ENCODE peak calls at places on chromosomes 3 and 15, in seven cellular contexts. One of them, this sample, is unnamed.
A peak's percentile ranks its signal among the peaks of the same experiment; 100 is the strongest.

GRCh38 chr3:41933154-41933676 is 28.7 kb downstream of the ULK4 start:
- DNase-seq in HS-5: peak; percentile 85
- DNase-seq in GM03348: peak; percentile 66
- DNase-seq in T-helper 9 cell: no peak
- DNase-seq in RPMI7951: peak; percentile 34
- DNase-seq in naive thymus-derived CD4-positive, alpha-beta T cell: no peak
- DNase-seq in right cardiac atrium: no peak
- DNase-seq in this sample: no peak

GRCh38 chr15:60660290-60661051 is 181.5 kb upstream of the ICE2 start:
- DNase-seq in naive thymus-derived CD4-positive, alpha-beta T cell: no peak
- DNase-seq in HS-5: peak; percentile 64
- DNase-seq in T-helper 9 cell: no peak
- DNase-seq in RPMI7951: peak; percentile 34
- DNase-seq in right cardiac atrium: peak; percentile 46
- DNase-seq in GM03348: peak; percentile 80
- DNase-seq in this sample: no peak

GRCh38 chr15:101488300-101489164 is 975 bp downstream of the PCSK6 start:
- DNase-seq in naive thymus-derived CD4-positive, alpha-beta T cell: no peak
- DNase-seq in HS-5: no peak
- DNase-seq in T-helper 9 cell: no peak
- DNase-seq in right cardiac atrium: peak; percentile 69
- DNase-seq in RPMI7951: no peak
- DNase-seq in GM03348: no peak
- DNase-seq in this sample: no peak

GRCh38 chr3:64915778-64916177 is 228.0 kb upstream of the ADAMTS9 start:
- DNase-seq in T-helper 9 cell: no peak
- DNase-seq in right cardiac atrium: no peak
- DNase-seq in RPMI7951: no peak
- DNase-seq in naive thymus-derived CD4-positive, alpha-beta T cell: no peak
- DNase-seq in GM03348: no peak
- DNase-seq in HS-5: peak; percentile 18
- DNase-seq in this sample: no peak

GRCh38 chr3:18758047-18758704 is 333.0 kb upstream of the SATB1 start:
- DNase-seq in naive thymus-derived CD4-positive, alpha-beta T cell: peak; percentile 82
- DNase-seq in T-helper 9 cell: no peak
- DNase-seq in GM03348: peak; percentile 1
- DNase-seq in HS-5: peak; percentile 2
- DNase-seq in right cardiac atrium: no peak
- DNase-seq in RPMI7951: peak; percentile 7
- DNase-seq in this sample: no peak

GRCh38 chr15:83248151-83248851 is 36.2 kb downstream of the BNC1 start:
- DNase-seq in HS-5: peak; percentile 53
- DNase-seq in RPMI7951: peak; percentile 68
- DNase-seq in GM03348: peak; percentile 69
- DNase-seq in right cardiac atrium: no peak
- DNase-seq in naive thymus-derived CD4-positive, alpha-beta T cell: peak; percentile 44
- DNase-seq in T-helper 9 cell: no peak
- DNase-seq in this sample: peak; percentile 5

GRCh38 chr15:39857132-39857531 is 62.9 kb downstream of the GPR176 start:
- DNase-seq in naive thymus-derived CD4-positive, alpha-beta T cell: no peak
- DNase-seq in GM03348: no peak
- DNase-seq in HS-5: no peak
- DNase-seq in RPMI7951: no peak
- DNase-seq in right cardiac atrium: no peak
- DNase-seq in T-helper 9 cell: no peak
- DNase-seq in this sample: no peak

GRCh38 chr15:56537881-56538280 is 72.9 kb upstream of the MNS1 start:
- DNase-seq in RPMI7951: no peak
- DNase-seq in naive thymus-derived CD4-positive, alpha-beta T cell: peak; percentile 16
- DNase-seq in GM03348: no peak
- DNase-seq in HS-5: no peak
- DNase-seq in T-helper 9 cell: peak; percentile 15
- DNase-seq in right cardiac atrium: peak; percentile 60
- DNase-seq in this sample: no peak

GRCh38 chr15:76330281-76330680 is 6.3 kb upstream of the ISL2 start:
- DNase-seq in RPMI7951: peak; percentile 73
- DNase-seq in naive thymus-derived CD4-positive, alpha-beta T cell: no peak
- DNase-seq in HS-5: no peak
- DNase-seq in GM03348: peak; percentile 73
- DNase-seq in right cardiac atrium: peak; percentile 75
- DNase-seq in T-helper 9 cell: no peak
- DNase-seq in this sample: no peak

GRCh38 chr3:184815046-184815930 is 3.3 kb downstream of the VPS8 start:
- DNase-seq in T-helper 9 cell: no peak
- DNase-seq in right cardiac atrium: no peak
- DNase-seq in HS-5: peak; percentile 40
- DNase-seq in RPMI7951: peak; percentile 71
- DNase-seq in naive thymus-derived CD4-positive, alpha-beta T cell: peak; percentile 12
- DNase-seq in GM03348: no peak
- DNase-seq in this sample: no peak

This sample was measured in amygdala.